ENCODE peak calls at places on chromosomes 12 and 14, in nine cellular contexts. One of them, this sample, is unnamed.

GRCh38 chr12:58920102-58920955 is at the start of gene LRIG3:
- DNase-seq in upper lobe of left lung: peak; percentile 97
- DNase-seq in endothelial cell of umbilical vein: peak; percentile 99
- DNase-seq in K562: peak; percentile 22
- DNase-seq in HepG2: peak; percentile 76
- DNase-seq in transverse colon: peak; percentile 88
- DNase-seq in stomach: peak; percentile 91
- DNase-seq in esophagus muscularis mucosa: peak; percentile 96
- DNase-seq in H1: no peak
- DNase-seq in this sample: peak; percentile 86

GRCh38 chr14:20662968-20663731 is 21.2 kb upstream of the RNASE4 start:
- DNase-seq in HepG2: peak; percentile 76
- DNase-seq in transverse colon: peak; percentile 83
- DNase-seq in endothelial cell of umbilical vein: peak; percentile 49
- DNase-seq in esophagus muscularis mucosa: peak; percentile 91
- DNase-seq in H1: peak; percentile 96
- DNase-seq in stomach: peak; percentile 79
- DNase-seq in upper lobe of left lung: no peak
- DNase-seq in K562: peak; percentile 38
- DNase-seq in this sample: peak; percentile 48

GRCh38 chr12:42135264-42135814 is 9.3 kb downstream of the GXYLT1 start:
- DNase-seq in H1: no peak
- DNase-seq in HepG2: no peak
- DNase-seq in upper lobe of left lung: no peak
- DNase-seq in transverse colon: no peak
- DNase-seq in endothelial cell of umbilical vein: no peak
- DNase-seq in esophagus muscularis mucosa: no peak
- DNase-seq in stomach: no peak
- DNase-seq in K562: no peak
- DNase-seq in this sample: no peak

GRCh38 chr12:67068773-67069450 is 200.2 kb upstream of the CAND1 start:
- DNase-seq in HepG2: peak; percentile 3
- DNase-seq in esophagus muscularis mucosa: no peak
- DNase-seq in endothelial cell of umbilical vein: peak; percentile 41
- DNase-seq in K562: peak; percentile 18
- DNase-seq in transverse colon: peak; percentile 64
- DNase-seq in stomach: peak; percentile 34
- DNase-seq in H1: peak; percentile 25
- DNase-seq in upper lobe of left lung: peak; percentile 89
- DNase-seq in this sample: peak; percentile 60

GRCh38 chr12:123571343-123571813 is 13.0 kb upstream of the TMED2 start:
- DNase-seq in HepG2: peak; percentile 56
- DNase-seq in upper lobe of left lung: no peak
- DNase-seq in K562: peak; percentile 36
- DNase-seq in H1: no peak
- DNase-seq in stomach: peak; percentile 27
- DNase-seq in esophagus muscularis mucosa: no peak
- DNase-seq in transverse colon: peak; percentile 16
- DNase-seq in endothelial cell of umbilical vein: no peak
- DNase-seq in this sample: no peak

GRCh38 chr14:68076451-68076850 is 256.9 kb downstream of the RAD51B start:
- DNase-seq in stomach: no peak
- DNase-seq in upper lobe of left lung: no peak
- DNase-seq in K562: no peak
- DNase-seq in endothelial cell of umbilical vein: no peak
- DNase-seq in esophagus muscularis mucosa: no peak
- DNase-seq in H1: no peak
- DNase-seq in transverse colon: no peak
- DNase-seq in HepG2: peak; percentile 5
- DNase-seq in this sample: no peak

GRCh38 chr12:123401753-123402683 is 18.1 kb downstream of the KMT5A start:
- DNase-seq in esophagus muscularis mucosa: no peak
- DNase-seq in upper lobe of left lung: peak; percentile 80
- DNase-seq in stomach: no peak
- DNase-seq in transverse colon: no peak
- DNase-seq in H1: peak; percentile 34
- DNase-seq in HepG2: no peak
- DNase-seq in K562: no peak
- DNase-seq in endothelial cell of umbilical vein: no peak
- DNase-seq in this sample: no peak

GRCh38 chr12:63802012-63802608 is 22.4 kb downstream of the RXYLT1 start:
- DNase-seq in HepG2: no peak
- DNase-seq in upper lobe of left lung: no peak
- DNase-seq in endothelial cell of umbilical vein: peak; percentile 43
- DNase-seq in transverse colon: no peak
- DNase-seq in K562: no peak
- DNase-seq in stomach: no peak
- DNase-seq in H1: no peak
- DNase-seq in esophagus muscularis mucosa: no peak
- DNase-seq in this sample: no peak

GRCh38 chr12:74725154-74725553 is 187.5 kb downstream of the ATXN7L3B start:
- DNase-seq in upper lobe of left lung: no peak
- DNase-seq in H1: no peak
- DNase-seq in esophagus muscularis mucosa: no peak
- DNase-seq in HepG2: no peak
- DNase-seq in endothelial cell of umbilical vein: no peak
- DNase-seq in transverse colon: no peak
- DNase-seq in K562: no peak
- DNase-seq in stomach: no peak
- DNase-seq in this sample: no peak

GRCh38 chr14:44385906-44386305 is 121.2 kb downstream of the FSCB start:
- DNase-seq in esophagus muscularis mucosa: no peak
- DNase-seq in stomach: no peak
- DNase-seq in H1: no peak
- DNase-seq in transverse colon: no peak
- DNase-seq in endothelial cell of umbilical vein: no peak
- DNase-seq in HepG2: no peak
- DNase-seq in upper lobe of left lung: no peak
- DNase-seq in K562: no peak
- DNase-seq in this sample: no peak

GRCh38 chr12:114682101-114682919 is 1.7 kb downstream of the TBX3 start:
- DNase-seq in HepG2: no peak
- DNase-seq in esophagus muscularis mucosa: no peak
- DNase-seq in stomach: no peak
- DNase-seq in H1: no peak
- DNase-seq in endothelial cell of umbilical vein: no peak
- DNase-seq in transverse colon: no peak
- DNase-seq in K562: no peak
- DNase-seq in upper lobe of left lung: no peak
- DNase-seq in this sample: no peak
- TF ChIP-seq POLR2AphosphoS5 in HepG2: no peak
- TF ChIP-seq POLR2AphosphoS5 in esophagus muscularis mucosa: no peak
- TF ChIP-seq POLR2AphosphoS5 in stomach: no peak
- TF ChIP-seq POLR2AphosphoS5 in H1: no peak
- TF ChIP-seq POLR2AphosphoS5 in endothelial cell of umbilical vein: no peak
- TF ChIP-seq POLR2AphosphoS5 in transverse colon: no peak
- TF ChIP-seq POLR2AphosphoS5 in K562: no peak
- TF ChIP-seq POLR2AphosphoS5 in upper lobe of left lung: no peak
- TF ChIP-seq POLR2AphosphoS5 in this sample: no peak

DNA sequence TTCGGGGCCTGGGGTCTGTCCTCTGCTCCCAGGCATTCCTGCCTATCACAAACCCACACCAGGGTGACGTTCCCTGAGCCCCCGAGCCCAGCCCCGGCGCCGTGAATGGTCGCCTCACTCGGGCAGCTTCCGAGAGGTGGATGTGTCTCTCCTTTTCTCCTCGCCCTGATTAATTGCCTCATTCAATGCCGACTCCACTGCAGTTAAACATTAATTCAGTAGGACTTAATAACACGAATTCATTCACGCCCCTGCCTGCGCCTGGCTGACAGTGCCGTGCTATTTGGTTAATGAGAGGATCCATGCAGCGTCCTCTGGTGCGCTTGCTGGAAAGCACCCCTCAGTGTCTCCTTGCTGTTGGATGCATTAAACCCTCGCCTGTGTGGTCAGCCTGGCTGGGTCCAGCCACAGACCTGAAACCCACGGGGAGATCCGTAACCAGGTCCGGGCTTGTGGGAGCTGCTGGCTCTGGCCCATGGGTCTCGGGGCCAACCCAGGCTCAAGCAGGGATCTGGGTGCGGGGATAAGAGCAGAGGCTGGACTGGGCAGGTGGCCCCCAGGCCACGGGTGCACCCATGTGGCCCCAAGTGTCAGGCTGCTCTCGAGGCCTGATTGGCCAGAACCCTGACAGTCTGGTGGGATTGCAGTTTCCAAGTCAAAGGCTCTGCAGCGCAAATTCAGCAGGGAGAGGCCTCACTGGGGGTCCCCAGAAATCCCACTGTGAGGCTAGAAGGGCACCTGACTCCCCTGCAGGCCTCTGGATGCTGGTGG is 55.4 kb downstream of the FBRSL1 start:
- DNase-seq in transverse colon: no peak
- DNase-seq in stomach: no peak
- DNase-seq in H1: no peak
- DNase-seq in K562: no peak
- DNase-seq in esophagus muscularis mucosa: no peak
- DNase-seq in upper lobe of left lung: no peak
- DNase-seq in endothelial cell of umbilical vein: no peak
- DNase-seq in HepG2: no peak
- DNase-seq in this sample: no peak
- H3K27ac ChIP-seq in transverse colon: no peak overlapping the region
- H3K27ac ChIP-seq in stomach: no peak overlapping the region
- H3K27ac ChIP-seq in H1: no peak overlapping the region
- H3K27ac ChIP-seq in K562: no peak overlapping the region
- H3K27ac ChIP-seq in esophagus muscularis mucosa: no peak overlapping the region
- H3K27ac ChIP-seq in upper lobe of left lung: no peak overlapping the region
- H3K27ac ChIP-seq in endothelial cell of umbilical vein: no peak overlapping the region
- H3K27ac ChIP-seq in HepG2: no peak overlapping the region
- H3K27ac ChIP-seq in this sample: no peak overlapping the region

GRCh38 chr12:27296674-27297073 is 36.0 kb upstream of the BMAL2 start:
- DNase-seq in endothelial cell of umbilical vein: peak; percentile 56
- DNase-seq in K562: no peak
- DNase-seq in stomach: no peak
- DNase-seq in H1: no peak
- DNase-seq in esophagus muscularis mucosa: no peak
- DNase-seq in HepG2: no peak
- DNase-seq in upper lobe of left lung: no peak
- DNase-seq in transverse colon: no peak
- DNase-seq in this sample: no peak

GRCh38 chr12:27290501-27291168 is 42.0 kb upstream of the BMAL2 start:
- DNase-seq in HepG2: no peak
- DNase-seq in upper lobe of left lung: no peak
- DNase-seq in K562: no peak
- DNase-seq in endothelial cell of umbilical vein: peak; percentile 77
- DNase-seq in stomach: no peak
- DNase-seq in H1: no peak
- DNase-seq in esophagus muscularis mucosa: no peak
- DNase-seq in transverse colon: no peak
- DNase-seq in this sample: no peak

GRCh38 chr12:27291862-27292261 is 40.8 kb upstream of the BMAL2 start:
- DNase-seq in transverse colon: no peak
- DNase-seq in K562: no peak
- DNase-seq in esophagus muscularis mucosa: no peak
- DNase-seq in upper lobe of left lung: no peak
- DNase-seq in H1: no peak
- DNase-seq in endothelial cell of umbilical vein: peak; percentile 94
- DNase-seq in HepG2: peak; percentile 27
- DNase-seq in stomach: no peak
- DNase-seq in this sample: no peak

GRCh38 chr12:27292718-27293117 is 39.9 kb upstream of the BMAL2 start:
- DNase-seq in upper lobe of left lung: no peak
- DNase-seq in stomach: no peak
- DNase-seq in K562: no peak
- DNase-seq in H1: no peak
- DNase-seq in esophagus muscularis mucosa: no peak
- DNase-seq in HepG2: no peak
- DNase-seq in endothelial cell of umbilical vein: peak; percentile 60
- DNase-seq in transverse colon: no peak
- DNase-seq in this sample: no peak

DNA sequence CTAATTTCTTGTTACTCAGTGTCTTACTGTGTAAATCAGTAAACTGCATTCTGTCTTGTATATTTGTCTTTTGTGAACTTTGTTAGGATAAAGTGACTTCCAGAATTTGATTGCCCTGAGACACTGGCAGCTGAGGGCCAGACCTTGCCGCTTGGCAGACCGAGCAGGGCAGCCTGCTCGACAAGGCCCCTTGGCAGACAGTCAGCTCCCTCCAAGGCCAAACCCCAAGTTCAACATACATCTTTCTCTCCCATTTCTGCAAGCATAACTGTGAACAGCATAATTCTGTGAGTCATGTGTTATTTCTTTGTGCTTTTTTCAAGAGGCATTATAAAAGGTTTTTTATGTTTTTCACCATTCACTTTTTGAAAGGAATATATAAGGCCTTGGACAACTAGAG is 39.2 kb upstream of the BMAL2 start:
- DNase-seq in upper lobe of left lung: no peak
- DNase-seq in stomach: peak; percentile 73
- DNase-seq in esophagus muscularis mucosa: no peak
- DNase-seq in K562: no peak
- DNase-seq in transverse colon: peak; percentile 51
- DNase-seq in HepG2: no peak
- DNase-seq in endothelial cell of umbilical vein: peak; percentile 62
- DNase-seq in H1: no peak
- DNase-seq in this sample: peak; percentile 49
- H3K4me1 ChIP-seq in upper lobe of left lung: no peaks in the 10 kb centered on the region
- H3K4me1 ChIP-seq in stomach: peaks cover 13% of the 10 kb centered on the region
- H3K4me1 ChIP-seq in esophagus muscularis mucosa: peaks cover 84% of the 10 kb centered on the region
- H3K4me1 ChIP-seq in K562: no peaks in the 10 kb centered on the region
- H3K4me1 ChIP-seq in transverse colon: peaks cover 66% of the 10 kb centered on the region
- H3K4me1 ChIP-seq in HepG2: peaks cover 26% of the 10 kb centered on the region
- H3K4me1 ChIP-seq in endothelial cell of umbilical vein: peaks cover 44% of the 10 kb centered on the region
- H3K4me1 ChIP-seq in H1: peaks cover 9% of the 10 kb centered on the region
- H3K4me1 ChIP-seq in this sample: no peaks in the 10 kb centered on the region

DNA sequence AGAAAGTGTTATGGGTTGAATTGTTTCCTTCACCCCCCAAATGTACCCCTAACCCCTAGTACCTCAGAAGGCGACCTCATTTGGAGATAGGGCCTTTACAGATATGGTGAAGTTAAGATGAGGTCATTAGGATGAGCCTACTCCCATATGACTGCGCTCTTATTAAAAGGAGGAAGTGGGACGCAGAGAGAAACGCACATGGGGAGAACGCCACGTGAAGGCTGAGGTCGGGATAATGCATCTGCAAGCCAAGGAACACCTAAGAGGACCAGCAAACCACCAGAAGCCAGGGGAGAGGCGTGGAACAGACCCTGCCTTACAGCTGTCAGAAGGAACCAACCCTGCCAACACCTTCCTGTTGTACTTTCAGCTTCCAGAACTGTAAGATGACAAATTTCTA is 1.7 kb upstream of the NRIP2 start:
- DNase-seq in HepG2: no peak
- DNase-seq in H1: no peak
- DNase-seq in esophagus muscularis mucosa: no peak
- DNase-seq in endothelial cell of umbilical vein: no peak
- DNase-seq in K562: no peak
- DNase-seq in upper lobe of left lung: no peak
- DNase-seq in transverse colon: no peak
- DNase-seq in stomach: no peak
- DNase-seq in this sample: no peak
- TF ChIP-seq POLR2AphosphoS5 in HepG2: no peak
- TF ChIP-seq POLR2AphosphoS5 in H1: no peak
- TF ChIP-seq POLR2AphosphoS5 in esophagus muscularis mucosa: no peak
- TF ChIP-seq POLR2AphosphoS5 in endothelial cell of umbilical vein: no peak
- TF ChIP-seq POLR2AphosphoS5 in K562: no peak
- TF ChIP-seq POLR2AphosphoS5 in upper lobe of left lung: no peak
- TF ChIP-seq POLR2AphosphoS5 in transverse colon: no peak
- TF ChIP-seq POLR2AphosphoS5 in stomach: no peak
- TF ChIP-seq POLR2AphosphoS5 in this sample: no peak

GRCh38 chr14:54692261-54692861 is 125.4 kb downstream of the SAMD4A start:
- DNase-seq in K562: no peak
- DNase-seq in transverse colon: no peak
- DNase-seq in endothelial cell of umbilical vein: no peak
- DNase-seq in H1: no peak
- DNase-seq in stomach: no peak
- DNase-seq in upper lobe of left lung: no peak
- DNase-seq in HepG2: no peak
- DNase-seq in esophagus muscularis mucosa: no peak
- DNase-seq in this sample: no peak
- H3K27ac ChIP-seq in K562: no peak overlapping the region
- H3K27ac ChIP-seq in transverse colon: peak overlapping the region; percentile 36
- H3K27ac ChIP-seq in endothelial cell of umbilical vein: no peak overlapping the region
- H3K27ac ChIP-seq in H1: no peak overlapping the region
- H3K27ac ChIP-seq in stomach: no peak overlapping the region
- H3K27ac ChIP-seq in upper lobe of left lung: no peak overlapping the region
- H3K27ac ChIP-seq in HepG2: no peak overlapping the region
- H3K27ac ChIP-seq in esophagus muscularis mucosa: peak overlapping the region; percentile 5
- H3K27ac ChIP-seq in this sample: no peak overlapping the region